ENCODE peak calls at places on chromosome 2, in five cellular contexts. H, T, I, Y and F are unnamed samples.

GRCh38 chr2:50746526-50746925 is 285.4 kb downstream of the NRXN1 start:
- DNase-seq in H (peak), T (no peak), I (no peak), Y (peak), F (peak)

GRCh38 chr2:181348091-181348837 is 108.9 kb upstream of the ITGA4 start:
- DNase-seq in H (no peak), T (no peak), I (no peak), Y (no peak), F (no peak)

GRCh38 chr2:239369631-239370161 is 31.1 kb downstream of the HDAC4 start:
- DNase-seq in H (peak), T (no peak), I (no peak), Y (no peak), F (no peak)

GRCh38 chr2:30981101-30981500 is 157.1 kb downstream of the GALNT14 start:
- DNase-seq in H (no peak), T (no peak), I (no peak), Y (no peak), F (no peak)

GRCh38 chr2:233929352-233929843 is 12.2 kb downstream of the TRPM8 start:
- DNase-seq in H (peak), T (no peak), I (no peak), Y (peak), F (no peak)

GRCh38 chr2:219358170-219359075 is 25.9 kb upstream of the RESP18 start:
- DNase-seq in H (no peak), T (no peak), I (no peak), Y (peak), F (no peak)

GRCh38 chr2:94986392-94986963 is 39.0 kb upstream of the MAL start:
- DNase-seq in H (peak), T (peak), I (peak), Y (peak), F (no peak)

GRCh38 chr2:234290671-234291070 is 206.2 kb downstream of the ARL4C start:
- DNase-seq in H (no peak), T (no peak), I (no peak), Y (no peak), F (no peak)

GRCh38 chr2:163553601-163554000 is 182.2 kb downstream of the FIGN start:
- DNase-seq in H (peak), T (no peak), I (no peak), Y (no peak), F (no peak)

GRCh38 chr2:150619607-150620330 is 132.3 kb upstream of the RND3 start:
- DNase-seq in H (no peak), T (no peak), I (no peak), Y (peak), F (no peak)

GRCh38 chr2:105895995-105896764 is 151.5 kb downstream of the NCK2 start:
- DNase-seq in H (no peak), T (no peak), I (no peak), Y (no peak), F (no peak)

GRCh38 chr2:174438146-174438886 is 42.8 kb downstream of the SCRN3 start:
- DNase-seq in H (no peak), T (peak), I (peak), Y (no peak), F (no peak)

GRCh38 chr2:218876562-218877219 is 4.0 kb upstream of the WNT10A start:
- DNase-seq in H (peak), T (peak), I (peak), Y (peak), F (peak)

GRCh38 chr2:217412721-217413120 is 552.9 kb upstream of the TNP1 start:
- DNase-seq in H (no peak), T (no peak), I (no peak), Y (peak), F (no peak)

DNA sequence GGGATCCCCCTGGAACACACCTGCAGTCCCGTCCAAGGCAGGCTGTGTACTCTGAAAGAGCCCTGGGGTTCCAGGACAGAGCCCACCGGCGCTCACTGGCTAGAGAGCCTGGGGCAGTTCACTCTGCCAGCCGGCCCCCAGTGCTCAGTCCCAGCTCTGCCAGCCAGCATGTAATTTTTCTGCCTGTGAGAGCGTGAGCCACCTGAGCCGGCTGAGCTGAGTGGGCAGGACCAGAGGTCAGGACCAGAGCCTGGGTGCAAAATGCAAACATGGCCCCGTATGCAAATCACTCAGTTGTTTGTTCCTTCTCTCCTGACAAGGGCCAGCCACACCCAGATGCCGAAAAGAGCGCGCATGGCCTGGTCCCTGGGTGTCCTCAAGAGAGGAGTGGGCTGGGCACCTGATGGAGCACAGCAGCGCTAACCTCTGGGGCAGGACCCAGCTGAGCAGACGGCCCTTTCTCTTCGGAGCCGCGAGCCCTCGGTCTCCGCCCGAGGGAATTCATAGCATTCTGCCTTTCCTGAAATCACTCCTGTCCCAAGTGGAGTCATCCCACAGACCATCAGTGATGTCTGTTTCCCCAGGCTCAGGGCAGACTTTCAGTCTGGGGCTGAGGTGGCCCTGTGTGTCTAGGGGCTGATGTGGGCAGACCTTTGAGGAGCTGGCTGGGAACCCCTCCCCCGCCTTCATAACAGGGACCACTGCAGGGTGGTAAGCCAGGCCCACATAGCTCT is 36.5 kb upstream of the PTMA start:
- DNase-seq in H (no peak), T (no peak), I (no peak), Y (no peak), F (no peak)
- H3K27ac ChIP-seq in H (no peak), T (peak), I (peak), Y (no peak), F (no peak)

GRCh38 chr2:46029332-46029811 is 267.8 kb upstream of the EPAS1 start:
- DNase-seq in H (no peak), T (peak), I (no peak), Y (peak), F (peak)
- H3K27ac ChIP-seq in H (no peak), T (peak), I (no peak), Y (no peak), F (peak)

GRCh38 chr2:35503738-35504160 is 851.8 kb upstream of the CRIM1 start:
- DNase-seq in H (peak), T (no peak), I (no peak), Y (no peak), F (no peak)

GRCh38 chr2:35510641-35511040 is 844.9 kb upstream of the CRIM1 start:
- DNase-seq in H (peak), T (no peak), I (no peak), Y (no peak), F (no peak)

GRCh38 chr2:35503311-35503710 is 852.3 kb upstream of the CRIM1 start:
- DNase-seq in H (peak), T (no peak), I (no peak), Y (no peak), F (no peak)

GRCh38 chr2:35504419-35504818 is 851.2 kb upstream of the CRIM1 start:
- DNase-seq in H (no peak), T (no peak), I (no peak), Y (no peak), F (no peak)

GRCh38 chr2:35508601-35509000 is 847.0 kb upstream of the CRIM1 start:
- DNase-seq in H (no peak), T (no peak), I (no peak), Y (no peak), F (no peak)
- H3K27ac ChIP-seq in H (no peak), T (no peak), I (no peak), Y (no peak), F (no peak)

GRCh38 chr2:151815821-151816489 is 12.3 kb downstream of the ARL5A start:
- DNase-seq in H (no peak), T (no peak), I (no peak), Y (no peak), F (no peak)
- H3K27ac ChIP-seq in H (no peak), T (no peak), I (no peak), Y (no peak), F (no peak)

GRCh38 chr2:231679906-231680283 is 28.4 kb upstream of the PTMA start:
- DNase-seq in H (no peak), T (no peak), I (no peak), Y (no peak), F (no peak)
- H3K27ac ChIP-seq in H (no peak), T (peak), I (peak), Y (no peak), F (no peak)